ENCODE peak calls at places on chromosome 2, in four cellular contexts. H is HepG2, K is SK-N-SH, U is H1. W is an unnamed sample.

GRCh38 chr2:113169002-113169530 is 4.7 kb upstream of the PSD4 start:
- DNase-seq in U (no peak), K (no peak), H (no peak), W (no peak)

GRCh38 chr2:23658466-23658942 is 268.4 kb downstream of the ATAD2B start:
- DNase-seq in U (no peak), H (peak), K (no peak), W (no peak)

GRCh38 chr2:199382091-199382490 is 75.6 kb downstream of the SATB2 start:
- DNase-seq in U (no peak), K (no peak), H (no peak), W (no peak)

GRCh38 chr2:195388024-195388423 is 269.0 kb upstream of the SLC39A10 start:
- DNase-seq in H (no peak), U (no peak), K (no peak), W (no peak)

GRCh38 chr2:1498176-1498575 is 84.9 kb downstream of the TPO start:
- DNase-seq in K (no peak), H (no peak), U (no peak), W (no peak)

GRCh38 chr2:128416366-128416765 is 97.7 kb upstream of the HS6ST1 start:
- DNase-seq in H (no peak), U (no peak), K (peak), W (no peak)

GRCh38 chr2:48519608-48520007 is 10.3 kb upstream of the STON1 start:
- DNase-seq in H (no peak), K (no peak), U (no peak), W (no peak)

GRCh38 chr2:196315388-196316049 is 144.1 kb upstream of the STK17B start:
- DNase-seq in K (no peak), H (no peak), U (no peak), W (no peak)

GRCh38 chr2:10914272-10914693 is 2.5 kb downstream of the KCNF1 start:
- DNase-seq in U (no peak), K (no peak), H (no peak), W (peak)

GRCh38 chr2:111618577-111618930 is 265.4 kb downstream of the ANAPC1 start:
- DNase-seq in U (no peak), H (no peak), K (no peak), W (no peak)

GRCh38 chr2:216557413-216557812 is 58.8 kb downstream of the RPL37A start:
- DNase-seq in K (no peak), U (no peak), H (no peak), W (no peak)

GRCh38 chr2:241774419-241775222 is 2.0 kb upstream of the GAL3ST2 start:
- DNase-seq in K (peak), U (no peak), H (peak), W (no peak)

GRCh38 chr2:219744698-219745097 is 117.3 kb downstream of the SLC4A3 start:
- DNase-seq in H (no peak), U (no peak), K (no peak), W (no peak)

GRCh38 chr2:163341426-163341825 is 394.4 kb downstream of the FIGN start:
- DNase-seq in K (no peak), U (no peak), H (no peak), W (no peak)

GRCh38 chr2:237256845-237257244 is 157.1 kb downstream of the COL6A3 start:
- DNase-seq in K (no peak), H (no peak), U (no peak), W (no peak)
- TF ChIP-seq TAF1 in K (no peak), H (no peak), U (no peak), W (no peak)

DNA sequence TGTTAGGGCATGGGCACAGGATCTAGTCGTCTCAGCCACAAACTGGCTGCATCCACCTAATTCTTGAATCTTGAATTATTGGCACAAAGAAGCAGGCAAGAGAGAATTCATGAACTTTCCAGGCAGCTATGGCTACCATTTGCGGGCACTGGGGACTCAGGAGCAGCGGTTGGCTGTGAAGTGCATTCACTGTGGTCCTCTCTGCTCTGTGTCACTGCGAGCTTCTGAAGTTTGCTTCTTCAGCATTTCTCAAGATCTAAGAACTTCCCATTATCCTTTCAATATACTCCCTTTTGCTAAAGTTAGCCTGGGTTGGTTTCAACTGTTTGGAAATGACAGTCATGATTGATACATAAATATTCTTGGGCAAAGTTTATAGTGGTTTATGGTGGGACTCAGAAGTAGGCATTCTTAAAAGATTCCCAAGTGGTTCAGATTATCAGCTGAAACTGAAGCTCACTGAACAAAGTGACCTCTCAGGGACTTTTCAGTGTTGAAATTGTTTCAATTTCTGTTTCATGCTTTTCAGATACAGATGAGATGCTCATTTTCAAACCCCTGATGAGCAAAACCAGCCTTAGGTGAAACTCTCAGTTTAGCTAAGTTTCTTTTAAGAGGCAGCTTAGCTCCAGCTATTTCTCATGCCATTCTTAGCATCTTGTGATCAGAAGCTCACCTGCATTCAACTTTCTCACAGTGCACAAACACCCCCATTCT is 1258.3 kb upstream of the GYPC start:
- DNase-seq in H (no peak), U (no peak), K (no peak), W (no peak)
- TF ChIP-seq EP300 in H (no peak), U (no peak), K (no peak), W (no peak)

DNA sequence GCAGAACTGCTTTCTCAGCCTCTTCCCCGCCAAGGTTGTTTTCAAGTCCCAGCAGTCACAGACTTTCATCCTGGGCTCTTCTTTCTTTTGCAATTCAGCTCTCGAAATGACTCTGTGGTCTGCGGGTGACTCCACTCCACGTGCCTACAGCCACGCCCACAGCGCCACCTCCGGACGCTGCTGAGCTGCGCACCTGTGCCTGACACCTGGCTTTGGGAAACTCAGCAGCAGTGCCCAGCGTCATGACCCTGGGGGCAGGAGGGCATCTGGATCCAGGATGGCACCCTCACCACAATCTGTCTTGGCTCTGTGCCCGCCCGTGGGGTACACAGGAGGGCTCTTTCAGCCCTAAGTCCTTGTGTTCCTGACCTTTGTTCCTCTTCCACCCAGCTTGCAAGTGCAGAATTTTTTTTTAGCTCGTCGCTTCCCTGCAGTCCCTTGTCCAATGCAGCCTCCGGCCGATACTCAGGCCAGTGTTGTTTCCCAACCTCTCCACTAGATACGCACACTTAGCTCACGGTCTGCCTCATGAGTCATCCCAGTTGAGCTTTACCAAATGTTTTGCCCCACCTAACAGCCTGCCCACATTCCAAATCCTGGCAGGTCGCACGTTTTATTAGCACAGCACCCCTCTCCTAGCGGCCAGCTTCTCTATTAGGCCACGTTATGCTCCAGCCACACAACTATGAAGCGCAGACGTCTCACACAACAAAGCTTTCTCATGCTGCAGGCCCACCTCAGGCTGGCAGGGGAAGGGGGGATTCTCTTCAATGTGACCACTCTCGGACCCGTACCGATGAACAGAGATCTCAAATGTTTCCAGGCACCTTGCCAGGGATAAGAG is 6.5 kb upstream of the CAPN10 start:
- DNase-seq in K (no peak), H (peak), U (no peak), W (peak)
- TF ChIP-seq TAF1 in K (no peak), H (no peak), U (no peak), W (no peak)

GRCh38 chr2:238141541-238142318 is 3.3 kb downstream of the KLHL30 start:
- DNase-seq in U (no peak), H (peak), K (no peak), W (no peak)
- TF ChIP-seq EP300 in U (no peak), H (no peak), K (no peak), W (no peak)

GRCh38 chr2:150572194-150572766 is 84.8 kb upstream of the RND3 start:
- DNase-seq in U (no peak), H (no peak), K (no peak), W (no peak)

GRCh38 chr2:150571121-150571520 is 83.7 kb upstream of the RND3 start:
- DNase-seq in U (no peak), K (no peak), H (no peak), W (no peak)

GRCh38 chr2:150569761-150570160 is 82.3 kb upstream of the RND3 start:
- DNase-seq in H (no peak), K (no peak), U (no peak), W (no peak)

GRCh38 chr2:150572961-150573395 is 85.5 kb upstream of the RND3 start:
- DNase-seq in H (no peak), K (no peak), U (no peak), W (no peak)

DNA sequence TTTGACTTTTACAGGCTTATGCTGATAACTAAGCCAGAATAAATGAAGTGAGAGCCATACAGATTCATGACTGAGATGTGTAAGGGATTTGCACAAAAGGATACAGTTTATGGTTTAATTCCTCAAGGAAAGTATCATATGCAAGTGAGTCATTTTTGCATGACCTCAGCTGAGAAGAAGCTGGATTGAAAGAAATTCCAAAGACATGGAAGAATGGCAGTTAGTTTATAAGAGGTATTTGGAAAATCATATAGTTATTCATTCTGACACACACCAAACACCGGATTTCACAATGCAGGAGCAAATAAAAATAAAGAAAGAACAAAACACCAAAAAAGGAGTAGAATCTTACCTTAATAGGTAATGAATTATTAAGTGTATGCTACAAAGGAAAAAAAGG is 83.2 kb upstream of the RND3 start:
- DNase-seq in K (no peak), U (no peak), H (no peak), W (no peak)
- TF ChIP-seq TAF1 in K (no peak), U (no peak), H (no peak), W (no peak)

DNA sequence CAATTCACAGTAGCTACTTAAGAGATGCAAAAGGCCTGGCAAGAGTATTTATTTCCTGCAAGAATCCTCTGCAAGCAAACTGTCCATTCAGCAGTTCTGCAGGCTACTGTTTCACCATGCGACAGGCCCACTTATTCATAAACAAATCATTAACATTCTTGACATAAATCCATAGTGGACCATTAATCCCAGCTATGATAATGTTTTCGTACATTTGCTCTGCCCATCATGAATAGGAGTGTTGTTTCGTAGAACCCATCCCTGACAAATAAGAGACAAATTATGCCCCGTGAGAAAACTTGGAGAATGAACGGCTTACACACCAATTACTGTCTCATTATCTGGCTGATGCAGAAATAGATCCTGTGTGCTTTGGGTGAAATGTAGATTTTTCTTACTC is 65.4 kb downstream of the PID1 start:
- DNase-seq in H (no peak), U (no peak), K (no peak), W (no peak)
- TF ChIP-seq EP300 in H (no peak), U (no peak), K (no peak), W (no peak)

DNA sequence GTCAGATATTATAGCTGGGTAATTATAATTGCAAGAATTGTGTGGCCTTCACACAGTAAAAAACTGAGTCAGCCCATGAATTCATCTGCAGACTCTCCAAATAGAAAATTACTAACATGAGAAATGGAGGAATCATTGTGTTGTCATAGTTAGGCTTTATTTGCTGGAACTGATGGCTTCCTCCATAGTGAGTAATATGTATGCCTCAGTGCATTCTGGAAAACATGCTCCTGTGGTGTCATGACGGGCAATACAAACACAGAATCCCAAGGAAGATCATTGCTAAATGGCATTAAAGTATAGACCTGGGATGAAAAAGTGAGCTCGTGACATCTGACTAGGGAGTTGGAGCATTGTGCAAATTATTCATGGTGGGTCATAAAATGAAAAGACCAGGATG is 23.6 kb upstream of the NMS start:
- DNase-seq in H (no peak), K (no peak), U (no peak), W (no peak)
- TF ChIP-seq TAF1 in H (no peak), K (no peak), U (no peak), W (no peak)